ENCODE peak calls at places on chromosomes 6 and 20, in six cellular contexts. R is pancreas; A is ovary; G is CD4-positive, alpha-beta memory T cell; C is prostate gland; N is esophagus squamous epithelium. S is an unnamed sample. For H3K9me3, the result is how much of the 10 kb centered on the place peaks cover.

GRCh38 chr6:18101271-18101670 is 21.2 kb downstream of the NHLRC1 start:
- DNase-seq in N (no peak), A (no peak), R (no peak), G (no peak), C (no peak), S (no peak)

GRCh38 chr6:31122803-31123706 is 2.8 kb upstream of the CDSN start:
- DNase-seq in G (no peak), C (peak), N (no peak), A (peak), R (peak), S (no peak)

GRCh38 chr6:15544321-15544900 is 118.4 kb downstream of the DTNBP1 start:
- DNase-seq in N (no peak), G (no peak), C (no peak), A (no peak), R (no peak), S (no peak)

GRCh38 chr20:3815703-3816315 is 4.5 kb upstream of the AP5S1 start:
- DNase-seq in C (no peak), N (no peak), A (no peak), R (no peak), G (peak), S (no peak)

GRCh38 chr6:111804627-111805235 is 68.5 kb downstream of the FYN start:
- DNase-seq in G (peak), R (no peak), N (no peak), C (no peak), A (no peak), S (no peak)

GRCh38 chr6:147063469-147064031 is 140.7 kb upstream of the STXBP5 start:
- DNase-seq in R (no peak), A (no peak), C (no peak), G (no peak), N (no peak), S (no peak)

GRCh38 chr6:125516644-125517043 is 214.9 kb upstream of the HDDC2 start:
- DNase-seq in N (no peak), R (no peak), C (no peak), G (no peak), A (no peak), S (no peak)

GRCh38 chr6:16239798-16240123 is 1.4 kb downstream of the GMPR start:
- DNase-seq in R (no peak), C (no peak), N (no peak), G (no peak), A (no peak), S (no peak)

GRCh38 chr6:68653074-68653705 is 18.1 kb downstream of the ADGRB3 start:
- DNase-seq in C (no peak), R (no peak), G (no peak), A (no peak), N (no peak), S (no peak)

GRCh38 chr20:25278636-25279361 is 30.9 kb downstream of the PYGB start:
- DNase-seq in A (peak), G (no peak), C (no peak), N (no peak), R (peak), S (no peak)

GRCh38 chr6:144277174-144277573 is 8.0 kb upstream of the UTRN start:
- DNase-seq in N (no peak), C (no peak), G (no peak), A (no peak), R (no peak), S (no peak)

GRCh38 chr6:79710127-79710526 is 79.0 kb downstream of the SH3BGRL2 start:
- DNase-seq in R (no peak), A (no peak), N (no peak), C (no peak), G (no peak), S (no peak)

GRCh38 chr6:6643398-6643797 is 54.9 kb downstream of the LY86 start:
- DNase-seq in N (no peak), A (no peak), G (no peak), R (no peak), C (no peak), S (no peak)

GRCh38 chr20:50957798-50958732 is at the start of gene DPM1:
- DNase-seq in R (peak), N (no peak), A (peak), C (peak), G (peak), S (peak)

GRCh38 chr6:89154131-89154530 is 8.3 kb downstream of the PM20D2 start:
- DNase-seq in A (no peak), N (no peak), G (no peak), C (no peak), R (no peak), S (no peak)

GRCh38 chr20:25632940-25633790 is 9.4 kb upstream of the NANP start:
- DNase-seq in C (no peak), R (no peak), A (no peak), N (no peak), G (no peak), S (no peak)

GRCh38 chr6:114115659-114116058 is 144.7 kb upstream of the HDAC2 start:
- DNase-seq in R (no peak), N (no peak), C (no peak), G (no peak), A (no peak), S (no peak)

GRCh38 chr6:158503846-158504245 is 56.0 kb upstream of the TMEM181 start:
- DNase-seq in G (no peak), N (no peak), R (no peak), A (no peak), C (no peak), S (no peak)

GRCh38 chr6:41442800-41443501 is 103.2 kb upstream of the FOXP4 start:
- DNase-seq in R (peak), G (no peak), N (no peak), C (peak), A (peak), S (no peak)

GRCh38 chr6:13261464-13261994 is 66.8 kb downstream of the TBC1D7 start:
- DNase-seq in C (no peak), R (no peak), A (no peak), G (no peak), N (no peak), S (peak)

GRCh38 chr6:147806697-147807096 is 298.2 kb downstream of the SAMD5 start:
- DNase-seq in G (no peak), A (no peak), R (no peak), N (no peak), C (no peak), S (no peak)

GRCh38 chr20:47319517-47320252 is 36.8 kb downstream of the ZMYND8 start:
- DNase-seq in C (peak), R (peak), G (no peak), N (no peak), A (peak), S (no peak)

GRCh38 chr20:37734228-37734980 is 40.6 kb downstream of the CTNNBL1 start:
- DNase-seq in C (no peak), N (no peak), G (no peak), R (no peak), A (no peak), S (no peak)

GRCh38 chr6:140064371-140064770 is 689.9 kb upstream of the CITED2 start:
- DNase-seq in A (peak), G (no peak), N (no peak), C (no peak), R (no peak), S (no peak)

GRCh38 chr6:25302677-25303128 is 23.5 kb downstream of the CARMIL1 start:
- DNase-seq in C (no peak), A (no peak), N (no peak), R (no peak), G (no peak), S (no peak)

GRCh38 chr20:18507218-18508191 is at the start of gene SEC23B:
- DNase-seq in R (peak), A (peak), N (peak), C (peak), G (peak), S (peak)

GRCh38 chr20:539848-540247 is 3.7 kb downstream of the CSNK2A1 start:
- DNase-seq in G (no peak), C (no peak), A (no peak), N (no peak), R (no peak), S (no peak)

GRCh38 chr20:54643761-54644160 is 168.4 kb downstream of the DOK5 start:
- DNase-seq in C (no peak), R (no peak), A (peak), G (no peak), N (no peak), S (no peak)

GRCh38 chr6:100353276-100354015 is 111.3 kb downstream of the SIM1 start:
- DNase-seq in R (no peak), A (no peak), C (no peak), N (no peak), G (no peak), S (no peak)

GRCh38 chr20:20459726-20460125 is 91.8 kb downstream of the INSM1 start:
- DNase-seq in G (no peak), N (no peak), C (no peak), R (no peak), A (no peak), S (no peak)
- H3K9me3 ChIP-seq in G (under half), N (under half), C (under half), R (under half), A (under half), S (under half)

GRCh38 chr6:1611572-1612385 is 2.1 kb downstream of the FOXC1 start:
- DNase-seq in G (peak), N (no peak), R (no peak), C (no peak), A (peak), S (no peak)

GRCh38 chr6:1612386-1612893 is 2.7 kb downstream of the FOXC1 start:
- DNase-seq in A (no peak), C (no peak), G (no peak), N (no peak), R (no peak), S (no peak)

GRCh38 chr6:1614448-1614766 is 4.7 kb downstream of the FOXC1 start:
- DNase-seq in G (no peak), C (no peak), N (no peak), R (no peak), A (no peak), S (no peak)

GRCh38 chr6:1613631-1614447 is 4.1 kb downstream of the FOXC1 start:
- DNase-seq in N (no peak), C (no peak), A (peak), G (no peak), R (no peak), S (no peak)

DNA sequence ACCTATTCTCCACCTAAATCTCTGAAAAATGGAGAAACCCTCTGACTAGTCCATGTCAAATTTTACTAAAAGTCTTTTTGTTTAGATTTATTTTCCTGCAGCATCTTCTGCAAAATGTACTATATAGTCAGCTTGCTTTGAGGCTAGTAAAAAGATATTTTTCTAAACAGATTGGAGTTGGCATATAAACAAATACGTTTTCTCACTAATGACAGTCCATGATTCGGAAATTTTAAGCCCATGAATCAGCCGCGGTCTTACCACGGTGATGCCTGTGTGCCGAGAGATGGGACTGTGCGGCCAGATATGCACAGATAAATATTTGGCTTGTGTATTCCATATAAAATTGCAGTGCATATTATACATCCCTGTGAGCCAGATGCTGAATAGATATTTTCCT is 3.2 kb downstream of the FOXC1 start:
- DNase-seq in N (no peak), C (no peak), R (no peak), G (no peak), A (no peak), S (no peak)
- H3K4me3 ChIP-seq in N (peak), C (peak), R (no peak), G (no peak), A (peak), S (no peak)

DNA sequence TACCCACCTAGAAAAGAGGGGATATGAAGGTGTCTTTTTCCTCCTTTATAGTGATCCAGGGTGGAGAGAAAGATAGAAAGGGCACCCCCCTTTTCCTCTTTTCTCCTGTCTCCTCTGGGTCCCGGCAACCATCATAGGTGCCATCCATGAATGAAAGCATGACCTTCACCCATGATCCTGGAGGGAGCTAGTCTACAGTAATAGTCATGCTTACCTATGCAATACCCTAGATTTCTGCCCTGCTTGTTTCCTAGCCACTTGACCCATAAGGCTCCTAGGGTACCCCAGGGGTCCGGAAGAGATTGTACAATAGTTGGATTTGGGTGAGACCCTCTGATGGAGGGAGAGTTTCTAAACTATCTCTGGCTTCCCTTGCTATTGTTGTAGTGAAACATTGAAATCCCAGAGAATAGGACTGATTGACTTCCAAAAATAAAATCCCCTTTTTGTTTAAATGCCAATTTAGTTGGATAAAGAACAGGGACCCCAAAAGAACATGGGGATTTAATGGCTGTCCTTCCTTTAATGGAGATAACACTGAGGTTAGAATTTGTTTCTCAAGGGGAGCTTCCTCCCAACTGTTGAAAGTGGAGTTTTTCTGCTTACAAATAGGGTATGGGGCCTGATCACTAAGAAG is 366.8 kb upstream of the KHDRBS2 start:
- DNase-seq in G (no peak), N (no peak), R (no peak), C (no peak), A (no peak), S (no peak)
- H3K9me3 ChIP-seq in G (under half), N (under half), R (under half), C (under half), A (under half), S (under half)

GRCh38 chr20:64100946-64101688 is 6.2 kb downstream of the NPBWR2 start:
- DNase-seq in N (no peak), G (no peak), C (no peak), R (no peak), A (no peak), S (peak)

GRCh38 chr20:64100566-64100888 is 6.8 kb downstream of the NPBWR2 start:
- DNase-seq in A (no peak), R (no peak), N (no peak), G (no peak), C (no peak), S (no peak)

GRCh38 chr20:64102647-64103354 is 4.6 kb downstream of the NPBWR2 start:
- DNase-seq in R (no peak), G (no peak), N (no peak), C (no peak), A (no peak), S (no peak)

GRCh38 chr20:64099880-64100565 is 7.3 kb downstream of the NPBWR2 start:
- DNase-seq in A (no peak), R (no peak), G (no peak), N (no peak), C (no peak), S (no peak)

GRCh38 chr20:64101731-64102621 is 5.4 kb downstream of the NPBWR2 start:
- DNase-seq in N (no peak), A (no peak), C (peak), R (peak), G (peak), S (peak)
- H3K4me3 ChIP-seq in N (peak), A (no peak), C (peak), R (peak), G (no peak), S (peak)

GRCh38 chr6:167338551-167339117 is 13.7 kb downstream of the TTLL2 start:
- DNase-seq in R (no peak), N (no peak), A (no peak), C (no peak), G (no peak), S (no peak)
- H3K9me3 ChIP-seq in R (under half), N (under half), A (under half), C (under half), G (under half), S (under half)

S was measured in naive thymus-derived CD4-positive, alpha-beta T cell.